ENCODE peak calls at places on chromosomes 3 and 15, in eight cellular contexts. E is stimulated activated CD4-positive, alpha-beta T cell treated with anti-CD3 and anti-CD28 coated beads, Interleukin-15, amount 100 ng/mL, for 1 hour; O is activated naive CD8-positive, alpha-beta T cell treated with anti-CD3 and anti-CD28 coated beads, Interleukin-2, amount 50 U/mL, for 24 hours; G is amygdala; U is NCI-H1436; Z is foreskin keratinocyte; M is cardiac fibroblast; R is tibial artery. S is an unnamed sample.

GRCh38 chr15:31211353-31211752 is 109.8 kb upstream of the TRPM1 start:
- DNase-seq in R (no peak), E (no peak), M (no peak), Z (no peak), G (no peak), O (no peak), U (no peak), S (no peak)

GRCh38 chr3:15498461-15499214 is 22.9 kb downstream of the COLQ start:
- DNase-seq in Z (no peak), G (no peak), M (no peak), U (no peak), R (no peak), E (no peak), O (no peak), S (no peak)

GRCh38 chr15:89247441-89247840 is 3.7 kb downstream of the FANCI start:
- DNase-seq in O (no peak), M (no peak), E (no peak), R (no peak), G (no peak), Z (no peak), U (no peak), S (no peak)

GRCh38 chr3:16810593-16811367 is 74.0 kb upstream of the PLCL2 start:
- DNase-seq in G (no peak), U (no peak), O (no peak), M (no peak), Z (no peak), E (no peak), R (no peak), S (no peak)

GRCh38 chr15:73994912-73995622 is 551 bp downstream of the PML start:
- DNase-seq in M (no peak), Z (no peak), G (no peak), O (no peak), R (no peak), E (no peak), U (no peak), S (no peak)

GRCh38 chr3:184908859-184909258 is 96.9 kb downstream of the VPS8 start:
- DNase-seq in U (no peak), O (no peak), E (no peak), M (no peak), G (no peak), Z (no peak), R (no peak), S (no peak)

GRCh38 chr3:196694202-196694638 is 17.8 kb downstream of the CEP19 start:
- DNase-seq in Z (no peak), E (peak), M (peak), O (no peak), U (no peak), R (no peak), G (no peak), S (peak)

GRCh38 chr15:50463423-50464358 is 39.5 kb downstream of the USP8 start:
- DNase-seq in E (no peak), G (no peak), O (no peak), Z (no peak), M (peak), U (no peak), R (no peak), S (peak)

GRCh38 chr3:15667484-15667883 is 65.9 kb downstream of the BTD start:
- DNase-seq in G (no peak), O (peak), E (no peak), Z (no peak), U (no peak), M (no peak), R (no peak), S (no peak)

GRCh38 chr3:126149256-126149902 is 31.0 kb downstream of the ALDH1L1 start:
- DNase-seq in G (no peak), M (no peak), U (no peak), E (no peak), O (no peak), R (no peak), Z (no peak), S (no peak)

GRCh38 chr3:32018723-32019564 is 37.4 kb downstream of the ZNF860 start:
- DNase-seq in E (no peak), Z (no peak), R (no peak), M (peak), G (no peak), O (no peak), U (no peak), S (peak)

GRCh38 chr3:140394488-140395133 is 283.3 kb upstream of the TRIM42 start:
- DNase-seq in E (no peak), U (no peak), G (no peak), R (no peak), M (no peak), Z (peak), O (no peak), S (no peak)

GRCh38 chr3:31911124-31911523 is 69.9 kb downstream of the OSBPL10 start:
- DNase-seq in U (no peak), M (no peak), E (no peak), Z (no peak), G (no peak), R (no peak), O (no peak), S (no peak)

GRCh38 chr3:72155391-72156064 is 370.6 kb upstream of the PROK2 start:
- DNase-seq in R (peak), U (no peak), O (no peak), E (no peak), Z (peak), G (no peak), M (peak), S (peak)

GRCh38 chr3:135528638-135529037 is 436.9 kb upstream of the PPP2R3A start:
- DNase-seq in O (no peak), R (no peak), E (no peak), M (no peak), U (peak), Z (no peak), G (no peak), S (no peak)

GRCh38 chr15:62665449-62665848 is 377.1 kb upstream of the TPM1 start:
- DNase-seq in Z (no peak), M (peak), R (no peak), E (no peak), O (no peak), U (no peak), G (no peak), S (no peak)

S was measured in ELR.